ENCODE peak calls at places on chromosomes 16 and 17, in eight cellular contexts. One of them, this sample, is unnamed.

GRCh38 chr16:21083729-21084268 is 66.8 kb downstream of the DNAH3 start:
- DNase-seq in H1: peak
- DNase-seq in GM12878: no peak
- DNase-seq in IMR-90: peak
- DNase-seq in SK-N-SH: peak
- DNase-seq in PC-9: peak
- DNase-seq in endothelial cell of umbilical vein: peak
- DNase-seq in HepG2: peak
- DNase-seq in this sample: peak

GRCh38 chr17:43044024-43044423 is 19.0 kb downstream of the RND2 start:
- DNase-seq in SK-N-SH: no peak
- DNase-seq in IMR-90: no peak
- DNase-seq in HepG2: no peak
- DNase-seq in H1: no peak
- DNase-seq in endothelial cell of umbilical vein: peak
- DNase-seq in GM12878: no peak
- DNase-seq in PC-9: no peak
- DNase-seq in this sample: no peak

GRCh38 chr17:71224824-71225575 is 895.8 kb upstream of the SOX9 start:
- DNase-seq in IMR-90: no peak
- DNase-seq in H1: no peak
- DNase-seq in endothelial cell of umbilical vein: no peak
- DNase-seq in GM12878: no peak
- DNase-seq in HepG2: no peak
- DNase-seq in SK-N-SH: peak
- DNase-seq in PC-9: no peak
- DNase-seq in this sample: peak

GRCh38 chr16:5852151-5852550 is 754.6 kb upstream of the EEF2KMT start:
- DNase-seq in PC-9: no peak
- DNase-seq in GM12878: no peak
- DNase-seq in H1: no peak
- DNase-seq in endothelial cell of umbilical vein: no peak
- DNase-seq in HepG2: no peak
- DNase-seq in SK-N-SH: no peak
- DNase-seq in IMR-90: no peak
- DNase-seq in this sample: no peak

GRCh38 chr17:70171159-70171558 is 1.8 kb downstream of the KCNJ2 start:
- DNase-seq in SK-N-SH: no peak
- DNase-seq in GM12878: no peak
- DNase-seq in IMR-90: no peak
- DNase-seq in HepG2: no peak
- DNase-seq in PC-9: no peak
- DNase-seq in endothelial cell of umbilical vein: peak
- DNase-seq in H1: no peak
- DNase-seq in this sample: no peak

GRCh38 chr16:82639666-82640336 is 13.0 kb downstream of the CDH13 start:
- DNase-seq in GM12878: no peak
- DNase-seq in HepG2: peak
- DNase-seq in endothelial cell of umbilical vein: peak
- DNase-seq in IMR-90: peak
- DNase-seq in SK-N-SH: peak
- DNase-seq in PC-9: peak
- DNase-seq in H1: peak
- DNase-seq in this sample: peak

GRCh38 chr17:74045608-74046007 is 157.9 kb upstream of the RPL38 start:
- DNase-seq in SK-N-SH: no peak
- DNase-seq in GM12878: no peak
- DNase-seq in PC-9: peak
- DNase-seq in IMR-90: no peak
- DNase-seq in endothelial cell of umbilical vein: no peak
- DNase-seq in H1: no peak
- DNase-seq in HepG2: no peak
- DNase-seq in this sample: peak

GRCh38 chr17:8941980-8942617 is 23.4 kb downstream of the PIK3R5 start:
- DNase-seq in SK-N-SH: no peak
- DNase-seq in endothelial cell of umbilical vein: no peak
- DNase-seq in HepG2: no peak
- DNase-seq in H1: no peak
- DNase-seq in IMR-90: no peak
- DNase-seq in GM12878: no peak
- DNase-seq in PC-9: no peak
- DNase-seq in this sample: no peak

GRCh38 chr16:84117482-84117843 is 721 bp upstream of the MBTPS1 start:
- DNase-seq in PC-9: no peak
- DNase-seq in GM12878: no peak
- DNase-seq in HepG2: no peak
- DNase-seq in H1: no peak
- DNase-seq in endothelial cell of umbilical vein: peak
- DNase-seq in IMR-90: peak
- DNase-seq in SK-N-SH: peak
- DNase-seq in this sample: no peak

GRCh38 chr16:81649561-81649960 is 129.5 kb upstream of the PLCG2 start:
- DNase-seq in PC-9: no peak
- DNase-seq in endothelial cell of umbilical vein: no peak
- DNase-seq in IMR-90: peak
- DNase-seq in H1: no peak
- DNase-seq in GM12878: no peak
- DNase-seq in HepG2: no peak
- DNase-seq in SK-N-SH: no peak
- DNase-seq in this sample: no peak

GRCh38 chr17:82962163-82962720 is 117.2 kb upstream of the METRNL start:
- DNase-seq in SK-N-SH: no peak
- DNase-seq in GM12878: no peak
- DNase-seq in PC-9: no peak
- DNase-seq in HepG2: no peak
- DNase-seq in H1: no peak
- DNase-seq in endothelial cell of umbilical vein: no peak
- DNase-seq in IMR-90: peak
- DNase-seq in this sample: no peak

GRCh38 chr17:383771-384621 is 31.4 kb upstream of the RPH3AL start:
- DNase-seq in HepG2: no peak
- DNase-seq in endothelial cell of umbilical vein: no peak
- DNase-seq in IMR-90: no peak
- DNase-seq in GM12878: no peak
- DNase-seq in PC-9: no peak
- DNase-seq in H1: no peak
- DNase-seq in SK-N-SH: peak
- DNase-seq in this sample: no peak

GRCh38 chr16:75097941-75098897 is 18.4 kb downstream of the LDHD start:
- DNase-seq in GM12878: no peak
- DNase-seq in IMR-90: no peak
- DNase-seq in H1: no peak
- DNase-seq in endothelial cell of umbilical vein: no peak
- DNase-seq in HepG2: no peak
- DNase-seq in SK-N-SH: no peak
- DNase-seq in PC-9: peak
- DNase-seq in this sample: no peak

GRCh38 chr16:50509521-50510341 is 38.5 kb upstream of the NKD1 start:
- DNase-seq in GM12878: no peak
- DNase-seq in PC-9: peak
- DNase-seq in SK-N-SH: peak
- DNase-seq in H1: peak
- DNase-seq in endothelial cell of umbilical vein: peak
- DNase-seq in HepG2: peak
- DNase-seq in IMR-90: peak
- DNase-seq in this sample: no peak

GRCh38 chr17:29376667-29377268 is 13.4 kb upstream of the TAOK1 start:
- DNase-seq in GM12878: no peak
- DNase-seq in HepG2: no peak
- DNase-seq in H1: no peak
- DNase-seq in endothelial cell of umbilical vein: no peak
- DNase-seq in PC-9: no peak
- DNase-seq in IMR-90: peak
- DNase-seq in SK-N-SH: no peak
- DNase-seq in this sample: peak

GRCh38 chr16:10587622-10588021 is 7.2 kb upstream of the EMP2 start:
- DNase-seq in H1: no peak
- DNase-seq in HepG2: no peak
- DNase-seq in SK-N-SH: no peak
- DNase-seq in GM12878: no peak
- DNase-seq in endothelial cell of umbilical vein: no peak
- DNase-seq in PC-9: no peak
- DNase-seq in IMR-90: no peak
- DNase-seq in this sample: no peak

GRCh38 chr16:79605999-79606398 is 5.5 kb upstream of the MAF start:
- DNase-seq in PC-9: no peak
- DNase-seq in HepG2: no peak
- DNase-seq in SK-N-SH: no peak
- DNase-seq in endothelial cell of umbilical vein: no peak
- DNase-seq in H1: no peak
- DNase-seq in IMR-90: no peak
- DNase-seq in GM12878: no peak
- DNase-seq in this sample: peak

GRCh38 chr16:7270823-7271222 is 61.8 kb upstream of the RBFOX1 start:
- DNase-seq in SK-N-SH: no peak
- DNase-seq in IMR-90: no peak
- DNase-seq in endothelial cell of umbilical vein: no peak
- DNase-seq in GM12878: no peak
- DNase-seq in PC-9: no peak
- DNase-seq in H1: no peak
- DNase-seq in HepG2: no peak
- DNase-seq in this sample: no peak

GRCh38 chr16:52573365-52574104 is 26.6 kb upstream of the TOX3 start:
- DNase-seq in SK-N-SH: no peak
- DNase-seq in GM12878: no peak
- DNase-seq in HepG2: peak
- DNase-seq in endothelial cell of umbilical vein: no peak
- DNase-seq in IMR-90: no peak
- DNase-seq in PC-9: no peak
- DNase-seq in H1: no peak
- DNase-seq in this sample: peak

GRCh38 chr17:13253746-13254410 is 236.1 kb upstream of the ELAC2 start:
- DNase-seq in H1: no peak
- DNase-seq in GM12878: no peak
- DNase-seq in HepG2: no peak
- DNase-seq in endothelial cell of umbilical vein: no peak
- DNase-seq in SK-N-SH: no peak
- DNase-seq in PC-9: no peak
- DNase-seq in IMR-90: no peak
- DNase-seq in this sample: peak

GRCh38 chr17:19928299-19928698 is 49.3 kb downstream of the AKAP10 start:
- DNase-seq in endothelial cell of umbilical vein: no peak
- DNase-seq in H1: no peak
- DNase-seq in SK-N-SH: no peak
- DNase-seq in GM12878: no peak
- DNase-seq in IMR-90: peak
- DNase-seq in HepG2: no peak
- DNase-seq in PC-9: no peak
- DNase-seq in this sample: no peak

GRCh38 chr17:33120103-33120502 is 128.5 kb downstream of the SPACA3 start:
- DNase-seq in PC-9: no peak
- DNase-seq in H1: no peak
- DNase-seq in GM12878: no peak
- DNase-seq in endothelial cell of umbilical vein: no peak
- DNase-seq in SK-N-SH: peak
- DNase-seq in HepG2: no peak
- DNase-seq in IMR-90: no peak
- DNase-seq in this sample: peak

GRCh38 chr16:53924311-53924860 is 220.4 kb downstream of the FTO start:
- DNase-seq in IMR-90: no peak
- DNase-seq in PC-9: no peak
- DNase-seq in GM12878: no peak
- DNase-seq in endothelial cell of umbilical vein: no peak
- DNase-seq in SK-N-SH: no peak
- DNase-seq in H1: no peak
- DNase-seq in HepG2: no peak
- DNase-seq in this sample: peak

GRCh38 chr17:45284176-45285140 is 22.6 kb upstream of the SPATA32 start:
- DNase-seq in HepG2: no peak
- DNase-seq in SK-N-SH: no peak
- DNase-seq in GM12878: no peak
- DNase-seq in PC-9: no peak
- DNase-seq in endothelial cell of umbilical vein: no peak
- DNase-seq in IMR-90: no peak
- DNase-seq in H1: peak
- DNase-seq in this sample: no peak

GRCh38 chr17:15941781-15942180 is 3.1 kb upstream of the ADORA2B start:
- DNase-seq in IMR-90: no peak
- DNase-seq in HepG2: no peak
- DNase-seq in H1: no peak
- DNase-seq in GM12878: no peak
- DNase-seq in SK-N-SH: no peak
- DNase-seq in PC-9: peak
- DNase-seq in endothelial cell of umbilical vein: no peak
- DNase-seq in this sample: no peak

GRCh38 chr16:48011466-48011865 is 144.3 kb downstream of the ABCC12 start:
- DNase-seq in GM12878: no peak
- DNase-seq in IMR-90: no peak
- DNase-seq in SK-N-SH: no peak
- DNase-seq in H1: no peak
- DNase-seq in HepG2: no peak
- DNase-seq in endothelial cell of umbilical vein: no peak
- DNase-seq in PC-9: no peak
- DNase-seq in this sample: no peak
- H3K4me2 ChIP-seq in GM12878: no peak
- H3K4me2 ChIP-seq in IMR-90: no peak
- H3K4me2 ChIP-seq in SK-N-SH: no peak
- H3K4me2 ChIP-seq in H1: no peak
- H3K4me2 ChIP-seq in HepG2: no peak
- H3K4me2 ChIP-seq in endothelial cell of umbilical vein: no peak
- H3K4me2 ChIP-seq in PC-9: no peak
- H3K4me2 ChIP-seq in this sample: no peak

GRCh38 chr16:69311115-69311532 is at the start of gene VPS4A:
- DNase-seq in SK-N-SH: peak
- DNase-seq in H1: peak
- DNase-seq in PC-9: peak
- DNase-seq in HepG2: peak
- DNase-seq in IMR-90: peak
- DNase-seq in GM12878: peak
- DNase-seq in endothelial cell of umbilical vein: peak
- DNase-seq in this sample: peak
- TF ChIP-seq CTCF in SK-N-SH: peak
- TF ChIP-seq CTCF in H1: peak
- TF ChIP-seq CTCF in PC-9: peak
- TF ChIP-seq CTCF in HepG2: peak
- TF ChIP-seq CTCF in IMR-90: peak
- TF ChIP-seq CTCF in GM12878: peak
- TF ChIP-seq CTCF in endothelial cell of umbilical vein: peak
- TF ChIP-seq CTCF in this sample: peak

GRCh38 chr17:67707442-67707841 is 10.3 kb upstream of the NOL11 start:
- DNase-seq in GM12878: no peak
- DNase-seq in IMR-90: no peak
- DNase-seq in H1: no peak
- DNase-seq in SK-N-SH: peak
- DNase-seq in PC-9: no peak
- DNase-seq in endothelial cell of umbilical vein: no peak
- DNase-seq in HepG2: no peak
- DNase-seq in this sample: no peak
- H3K4me2 ChIP-seq in GM12878: no peak
- H3K4me2 ChIP-seq in IMR-90: no peak
- H3K4me2 ChIP-seq in H1: no peak
- H3K4me2 ChIP-seq in SK-N-SH: no peak
- H3K4me2 ChIP-seq in PC-9: no peak
- H3K4me2 ChIP-seq in endothelial cell of umbilical vein: no peak
- H3K4me2 ChIP-seq in HepG2: no peak
- H3K4me2 ChIP-seq in this sample: no peak

DNA sequence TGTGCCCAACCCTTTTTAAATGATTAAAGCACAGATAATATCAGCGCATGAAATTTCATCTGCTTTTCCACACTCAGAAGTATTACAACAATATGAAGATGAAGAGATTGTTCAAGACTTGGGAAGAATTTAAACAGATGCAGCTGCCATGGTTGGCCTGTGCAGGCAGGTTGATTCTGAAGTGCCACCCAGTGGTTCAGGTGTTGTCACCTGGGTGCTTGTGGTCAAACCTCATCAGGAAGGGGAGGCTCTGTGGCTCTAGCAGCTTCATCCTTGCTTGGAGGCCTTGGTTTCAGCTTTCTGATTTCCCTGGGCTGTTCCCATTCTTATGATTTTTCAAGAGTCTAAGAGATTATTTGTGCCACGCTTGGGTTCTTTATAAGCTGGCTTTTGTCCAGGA is 22.2 kb upstream of the CLEC18C start:
- DNase-seq in IMR-90: no peak
- DNase-seq in PC-9: no peak
- DNase-seq in HepG2: no peak
- DNase-seq in endothelial cell of umbilical vein: no peak
- DNase-seq in GM12878: no peak
- DNase-seq in SK-N-SH: no peak
- DNase-seq in H1: no peak
- DNase-seq in this sample: peak
- TF ChIP-seq CTCF in IMR-90: no peak
- TF ChIP-seq CTCF in PC-9: no peak
- TF ChIP-seq CTCF in HepG2: peak
- TF ChIP-seq CTCF in endothelial cell of umbilical vein: no peak
- TF ChIP-seq CTCF in GM12878: no peak
- TF ChIP-seq CTCF in SK-N-SH: no peak
- TF ChIP-seq CTCF in H1: no peak
- TF ChIP-seq CTCF in this sample: no peak